ENCODE peak calls at places on chromosomes 13 and 19, in four cellular contexts. N, D, E and T are unnamed samples.

GRCh38 chr13:24032674-24033073 is 127.8 kb upstream of the SPATA13 start:
- DNase-seq in N (no peak), D (no peak), E (peak), T (no peak)

GRCh38 chr13:113413898-113414282 is 39.4 kb downstream of the ADPRHL1 start:
- DNase-seq in N (peak), D (no peak), E (no peak), T (no peak)

GRCh38 chr13:113129921-113130750 is 7.5 kb downstream of the F10 start:
- DNase-seq in N (peak), D (no peak), E (no peak), T (peak)

GRCh38 chr19:48977061-48977460 is 12.0 kb downstream of the FTL start:
- DNase-seq in N (no peak), D (no peak), E (no peak), T (no peak)

GRCh38 chr13:112696869-112697465 is 7.1 kb downstream of the ATP11A start:
- DNase-seq in N (peak), D (no peak), E (no peak), T (no peak)

GRCh38 chr13:93246069-93246468 is 19.5 kb downstream of the GPC6 start:
- DNase-seq in N (no peak), D (no peak), E (no peak), T (no peak)

GRCh38 chr19:34345934-34346333 is 19.1 kb upstream of the GPI start:
- DNase-seq in N (peak), D (peak), E (peak), T (peak)

GRCh38 chr19:18023596-18024212 is 15.7 kb downstream of the ARRDC2 start:
- DNase-seq in N (peak), D (peak), E (no peak), T (peak)

GRCh38 chr13:28333204-28333900 is 161.6 kb downstream of the FLT1 start:
- DNase-seq in N (no peak), D (no peak), E (no peak), T (no peak)

GRCh38 chr19:28049875-28050274 is 1163.1 kb downstream of the UQCRFS1 start:
- DNase-seq in N (no peak), D (no peak), E (no peak), T (no peak)

GRCh38 chr13:99314640-99315176 is 7.5 kb upstream of the GPR183 start:
- DNase-seq in N (no peak), D (no peak), E (peak), T (no peak)

GRCh38 chr13:50130686-50131051 is 115.4 kb downstream of the KCNRG start:
- DNase-seq in N (no peak), D (peak), E (peak), T (peak)

GRCh38 chr19:57888494-57889231 is at the start of gene ZNF814:
- DNase-seq in N (peak), D (peak), E (peak), T (peak)

GRCh38 chr19:49114630-49115363 is 627 bp downstream of the LIN7B start:
- DNase-seq in N (peak), D (peak), E (peak), T (peak)

GRCh38 chr19:46613525-46613924 is 11.4 kb downstream of the PTGIR start:
- DNase-seq in N (no peak), D (no peak), E (no peak), T (no peak)

GRCh38 chr19:16599655-16600346 is 27.6 kb upstream of the SLC35E1 start:
- DNase-seq in N (no peak), D (no peak), E (no peak), T (no peak)

GRCh38 chr13:113545455-113545930 is 39.1 kb upstream of the TFDP1 start:
- DNase-seq in N (no peak), D (no peak), E (peak), T (peak)

GRCh38 chr13:93496985-93497673 is 270.5 kb downstream of the GPC6 start:
- DNase-seq in N (no peak), D (no peak), E (no peak), T (no peak)

GRCh38 chr13:101695870-101696516 is 243.5 kb downstream of the ITGBL1 start:
- DNase-seq in N (no peak), D (no peak), E (no peak), T (no peak)

GRCh38 chr13:50309872-50310594 is 294.8 kb downstream of the KCNRG start:
- DNase-seq in N (no peak), D (no peak), E (no peak), T (no peak)

GRCh38 chr19:10149427-10149826 is 29.7 kb upstream of the EIF3G start:
- DNase-seq in N (no peak), D (no peak), E (no peak), T (no peak)

GRCh38 chr13:95564948-95565347 is 12.4 kb downstream of the CLDN10 start:
- DNase-seq in N (no peak), D (no peak), E (peak), T (no peak)

GRCh38 chr13:109494955-109495354 is 291.4 kb downstream of the IRS2 start:
- DNase-seq in N (no peak), D (no peak), E (peak), T (no peak)

GRCh38 chr19:34184880-34185491 is 12.7 kb downstream of the LSM14A start:
- DNase-seq in N (no peak), D (no peak), E (no peak), T (no peak)

GRCh38 chr13:102399791-102400618 is 1.8 kb downstream of the FGF14 start:
- DNase-seq in N (no peak), D (no peak), E (no peak), T (no peak)

GRCh38 chr19:4647676-4648644 is 8.6 kb downstream of the TNFAIP8L1 start:
- DNase-seq in N (no peak), D (no peak), E (no peak), T (no peak)

GRCh38 chr19:44757057-44757734 is 8.7 kb downstream of the BCL3 start:
- DNase-seq in N (peak), D (peak), E (peak), T (no peak)

GRCh38 chr19:45444318-45445041 is 20.8 kb upstream of the ERCC1 start:
- DNase-seq in N (peak), D (peak), E (peak), T (peak)

GRCh38 chr19:51116736-51117135 is 8.0 kb upstream of the SIGLEC9 start:
- DNase-seq in N (no peak), D (no peak), E (no peak), T (no peak)

GRCh38 chr13:90299238-90299637 is 1048.2 kb upstream of the MIR17HG start:
- DNase-seq in N (no peak), D (no peak), E (no peak), T (no peak)

GRCh38 chr13:27336005-27336673 is 65.5 kb downstream of the RASL11A start:
- DNase-seq in N (no peak), D (no peak), E (peak), T (no peak)

GRCh38 chr13:44397766-44398223 is 24.2 kb downstream of the SERP2 start:
- DNase-seq in N (no peak), D (no peak), E (peak), T (no peak)

GRCh38 chr13:109606404-109607028 is 179.9 kb downstream of the IRS2 start:
- DNase-seq in N (no peak), D (no peak), E (no peak), T (no peak)

GRCh38 chr13:105587786-105588185 is 947.7 kb downstream of the EFNB2 start:
- DNase-seq in N (no peak), D (no peak), E (peak), T (no peak)

GRCh38 chr13:22428188-22428828 is 752.5 kb upstream of the SGCG start:
- DNase-seq in N (no peak), D (peak), E (no peak), T (no peak)

DNA sequence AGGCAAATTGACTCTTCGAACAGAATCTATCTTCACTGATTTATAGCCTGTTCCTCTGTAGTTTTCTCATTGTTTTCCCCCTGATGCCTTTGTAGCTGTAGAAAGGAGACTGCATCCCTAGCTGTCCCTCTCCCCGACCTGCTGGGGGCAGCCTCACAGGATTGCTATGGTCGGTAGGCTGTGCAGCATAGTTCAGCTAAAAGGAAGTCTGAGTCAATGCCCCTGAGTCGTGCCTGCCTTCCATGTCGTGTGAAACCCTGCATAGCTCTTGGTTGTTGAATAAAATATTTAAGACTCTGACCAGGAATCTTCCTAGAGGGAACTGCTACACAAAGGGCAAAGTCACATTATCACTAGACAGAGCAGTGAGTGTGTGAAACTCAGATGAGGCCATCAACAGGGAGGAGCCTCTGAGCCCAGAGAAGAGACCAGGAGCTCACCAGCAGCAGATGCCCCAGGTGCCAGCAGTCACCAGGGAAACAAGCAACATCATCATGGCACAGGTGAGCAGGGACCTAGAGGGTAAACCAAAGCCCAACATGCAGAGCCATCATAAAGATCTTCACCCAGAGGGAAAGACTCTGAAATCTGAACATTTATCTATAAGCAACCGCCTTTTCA is 108.4 kb upstream of the NBEA start:
- DNase-seq in N (no peak), D (no peak), E (peak), T (no peak)
- TF ChIP-seq CTCF in N (no peak), D (no peak), E (no peak), T (no peak)

GRCh38 chr19:11373166-11373884 is 1.1 kb upstream of the SWSAP1 start:
- DNase-seq in N (peak), D (no peak), E (no peak), T (no peak)
- TF ChIP-seq POLR2A in N (no peak), D (no peak), E (no peak), T (no peak)

DNA sequence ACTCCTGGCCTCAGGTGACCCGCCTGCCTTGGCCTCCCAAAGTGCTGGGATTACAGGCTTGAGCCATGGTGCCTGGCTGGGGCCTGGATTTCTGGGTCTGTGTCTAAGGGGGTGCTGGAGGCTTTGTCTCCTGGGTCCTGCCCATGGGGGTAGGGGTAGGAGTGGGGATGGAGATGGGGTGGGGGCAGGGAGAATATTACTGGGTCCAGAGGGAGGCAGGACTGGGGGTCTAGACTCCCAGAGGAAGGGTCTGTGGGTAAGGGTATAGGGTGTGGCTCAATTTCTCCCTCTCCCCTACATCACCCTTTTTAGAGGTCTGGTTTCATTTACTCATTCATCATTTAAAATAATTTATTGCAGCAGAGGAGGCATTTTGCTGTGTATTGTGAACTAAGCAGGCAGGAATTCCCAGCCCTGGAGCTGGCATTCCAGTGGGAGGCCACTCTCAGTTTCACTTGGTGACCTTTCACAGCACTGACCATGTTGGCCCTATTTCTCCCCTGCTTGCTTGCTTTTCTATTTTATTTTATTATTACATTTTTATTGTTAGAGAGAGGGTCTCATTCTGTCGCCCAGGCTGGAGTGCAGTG is 810 bp upstream of the NFKBID start:
- DNase-seq in N (no peak), D (no peak), E (peak), T (no peak)
- H3K27ac ChIP-seq in N (peak), D (peak), E (peak), T (peak)

GRCh38 chr13:81350056-81350455 is 1009.1 kb upstream of the SPRY2 start:
- DNase-seq in N (no peak), D (no peak), E (no peak), T (no peak)
- TF ChIP-seq CTCF in N (no peak), D (no peak), E (no peak), T (no peak)

GRCh38 chr13:52734075-52734623 is 5.5 kb downstream of the CNMD start:
- DNase-seq in N (no peak), D (no peak), E (no peak), T (no peak)
- TF ChIP-seq POLR2A in N (no peak), D (no peak), E (no peak), T (no peak)

DNA sequence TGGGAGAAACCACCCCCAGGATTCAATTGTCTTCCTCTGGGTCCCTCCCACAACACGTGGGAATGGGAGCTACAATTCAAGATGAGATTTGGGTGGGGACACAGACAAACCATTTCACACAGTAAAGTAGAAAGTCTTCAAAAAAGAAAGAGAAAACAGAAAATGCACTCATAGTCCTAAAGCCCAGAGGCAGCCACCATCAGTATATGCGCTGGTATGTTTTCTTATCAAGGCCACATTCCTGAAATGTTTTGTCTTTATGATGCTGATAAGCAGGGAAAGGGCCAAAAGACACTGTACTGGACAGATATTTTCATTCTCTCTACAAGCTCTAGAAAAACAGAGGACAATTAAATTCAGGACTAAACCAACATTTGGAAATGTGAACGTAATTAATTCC is 375.8 kb upstream of the TSHZ3 start:
- DNase-seq in N (no peak), D (no peak), E (no peak), T (no peak)
- H3K27ac ChIP-seq in N (no peak), D (peak), E (no peak), T (no peak)

GRCh38 chr19:30738047-30738446 is 365.9 kb downstream of the ZNF536 start:
- DNase-seq in N (no peak), D (no peak), E (no peak), T (no peak)

GRCh38 chr19:30739394-30739793 is 367.2 kb downstream of the ZNF536 start:
- DNase-seq in N (no peak), D (no peak), E (no peak), T (no peak)

GRCh38 chr19:30731596-30731995 is 359.4 kb downstream of the ZNF536 start:
- DNase-seq in N (no peak), D (no peak), E (no peak), T (no peak)

DNA sequence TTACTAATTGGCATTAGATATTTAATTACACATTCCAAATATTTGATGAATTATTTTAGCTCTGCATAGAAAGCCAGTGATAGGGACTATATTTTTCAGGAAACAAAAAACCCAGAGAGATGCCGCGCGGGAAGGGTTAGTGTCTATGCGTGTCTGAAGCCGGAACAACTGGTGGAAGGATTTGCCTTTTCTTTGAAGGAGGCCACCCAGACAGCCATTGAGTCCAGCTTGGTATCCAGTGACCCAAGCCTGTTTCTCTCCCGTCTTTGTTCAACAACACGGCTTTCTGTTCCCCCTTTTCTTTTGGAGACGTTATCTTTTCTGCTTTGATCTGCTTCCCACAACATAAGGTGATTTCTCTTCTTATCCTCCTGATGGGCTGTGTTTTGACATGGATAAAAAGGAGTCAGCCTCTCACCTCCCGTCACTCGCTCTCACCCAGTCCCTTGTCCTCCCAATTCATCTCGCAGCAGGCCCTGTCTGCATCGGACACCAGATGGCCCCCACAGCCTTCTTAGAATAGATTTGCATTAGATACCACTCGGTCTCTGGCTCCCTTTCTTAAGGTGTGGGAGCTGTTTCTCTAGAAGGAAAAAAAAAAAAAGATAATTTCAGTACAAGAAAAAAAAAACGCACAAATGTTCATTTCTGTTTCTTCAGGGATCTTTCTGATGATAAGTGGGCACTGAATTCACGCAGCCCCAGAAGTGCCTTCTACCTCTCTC is 361.8 kb downstream of the ZNF536 start:
- DNase-seq in N (no peak), D (no peak), E (no peak), T (no peak)
- TF ChIP-seq CTCF in N (no peak), D (no peak), E (no peak), T (no peak)

GRCh38 chr19:54189020-54189667 is at the start of gene MBOAT7:
- DNase-seq in N (no peak), D (no peak), E (no peak), T (no peak)
- TF ChIP-seq POLR2A in N (no peak), D (peak), E (peak), T (peak)

GRCh38 chr19:5954293-5954692 is 23.6 kb downstream of the RANBP3 start:
- DNase-seq in N (no peak), D (no peak), E (peak), T (no peak)
- H3K27ac ChIP-seq in N (peak), D (peak), E (peak), T (peak)

DNA sequence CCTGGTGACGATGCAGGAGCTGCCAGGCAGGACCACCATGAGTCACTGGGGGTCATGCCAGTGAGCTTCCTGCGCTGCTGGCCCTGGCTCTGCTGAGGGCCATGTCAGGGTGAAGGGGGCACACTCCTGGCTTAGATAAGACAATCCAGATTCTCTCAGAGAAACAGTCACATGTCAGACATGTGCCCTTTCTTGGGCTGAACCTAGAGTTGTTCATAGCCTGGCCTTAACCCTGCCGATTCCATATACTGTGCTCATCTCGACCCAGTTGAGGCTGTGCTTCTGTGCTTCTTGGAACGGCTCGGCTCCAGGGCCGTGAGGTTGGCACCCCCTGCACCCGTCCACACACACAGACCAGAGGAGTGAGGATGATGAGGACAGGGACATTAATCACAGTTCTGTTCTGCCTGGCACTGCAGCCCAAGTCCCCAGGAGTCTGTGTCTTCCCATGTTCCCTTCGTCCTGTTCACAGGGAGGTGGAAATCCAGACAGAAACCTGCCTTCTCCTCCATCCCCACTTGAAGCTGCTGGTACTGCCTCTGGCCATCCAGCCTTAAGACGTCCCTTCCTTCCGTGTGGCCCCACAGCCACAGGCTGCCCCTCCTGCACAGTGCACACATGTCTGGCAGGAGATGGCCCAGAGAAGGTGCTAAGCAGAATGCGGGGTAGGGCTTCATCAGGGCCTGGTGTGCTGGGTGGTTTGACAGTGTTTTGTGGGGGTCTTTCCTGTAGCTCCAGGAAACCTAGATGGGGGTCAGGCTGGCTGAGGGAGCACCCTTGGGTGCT is 50.0 kb downstream of the LYL1 start:
- DNase-seq in N (no peak), D (no peak), E (no peak), T (no peak)
- TF ChIP-seq CTCF in N (no peak), D (no peak), E (no peak), T (no peak)